ENCODE peak calls at places on chromosomes 6 and 20, in five cellular contexts. E is HepG2, S is GM12878, F is H1, U is K562. Y is an unnamed sample.

GRCh38 chr6:131773284-131773950 is 34.4 kb upstream of the ENPP1 start:
- DNase-seq in E (no peak), S (no peak), F (no peak), U (no peak), Y (no peak)

GRCh38 chr6:120876405-120876804 is 457.9 kb downstream of the TBC1D32 start:
- DNase-seq in E (no peak), S (no peak), F (no peak), U (no peak), Y (no peak)

GRCh38 chr20:23143986-23144695 is 58.0 kb upstream of the CD93 start:
- DNase-seq in E (no peak), S (no peak), F (no peak), U (no peak), Y (no peak)

GRCh38 chr6:20260360-20260759 is 48.1 kb upstream of the MBOAT1 start:
- DNase-seq in E (no peak), S (no peak), F (no peak), U (no peak), Y (no peak)

GRCh38 chr6:99093781-99094180 is 146.0 kb upstream of the FBXL4 start:
- DNase-seq in E (no peak), S (no peak), F (no peak), U (no peak), Y (no peak)

GRCh38 chr20:50369225-50370035 is 140.8 kb upstream of the PTPN1 start:
- DNase-seq in E (peak), S (no peak), F (no peak), U (no peak), Y (no peak)

GRCh38 chr6:138682722-138683521 is 90.6 kb upstream of the CCDC28A start:
- DNase-seq in E (no peak), S (no peak), F (no peak), U (peak), Y (no peak)

GRCh38 chr6:126015869-126016268 is 29.5 kb downstream of the TRMT11 start:
- DNase-seq in E (no peak), S (no peak), F (no peak), U (no peak), Y (no peak)

GRCh38 chr6:163626073-163626867 is 211.8 kb downstream of the QKI start:
- DNase-seq in E (no peak), S (no peak), F (no peak), U (no peak), Y (no peak)

GRCh38 chr6:2862712-2863174 is 21.1 kb upstream of the SERPINB1 start:
- DNase-seq in E (no peak), S (peak), F (no peak), U (no peak), Y (no peak)

GRCh38 chr6:134217110-134217509 is 100.8 kb downstream of the SGK1 start:
- DNase-seq in E (no peak), S (no peak), F (no peak), U (no peak), Y (no peak)

GRCh38 chr6:5701086-5701661 is 305.6 kb downstream of the NRN1 start:
- DNase-seq in E (no peak), S (no peak), F (no peak), U (no peak), Y (no peak)

GRCh38 chr20:51711426-51711825 is 56.8 kb downstream of the ATP9A start:
- DNase-seq in E (no peak), S (no peak), F (no peak), U (no peak), Y (no peak)

GRCh38 chr6:11920566-11920965 is 91.5 kb upstream of the HIVEP1 start:
- DNase-seq in E (no peak), S (no peak), F (no peak), U (no peak), Y (no peak)

GRCh38 chr6:11919771-11920440 is 92.2 kb upstream of the HIVEP1 start:
- DNase-seq in E (no peak), S (no peak), F (no peak), U (no peak), Y (no peak)

GRCh38 chr6:11921017-11921438 is 91.1 kb upstream of the HIVEP1 start:
- DNase-seq in E (no peak), S (no peak), F (no peak), U (peak), Y (no peak)

GRCh38 chr6:11918021-11918738 is 93.9 kb upstream of the HIVEP1 start:
- DNase-seq in E (no peak), S (no peak), F (no peak), U (no peak), Y (peak)

DNA sequence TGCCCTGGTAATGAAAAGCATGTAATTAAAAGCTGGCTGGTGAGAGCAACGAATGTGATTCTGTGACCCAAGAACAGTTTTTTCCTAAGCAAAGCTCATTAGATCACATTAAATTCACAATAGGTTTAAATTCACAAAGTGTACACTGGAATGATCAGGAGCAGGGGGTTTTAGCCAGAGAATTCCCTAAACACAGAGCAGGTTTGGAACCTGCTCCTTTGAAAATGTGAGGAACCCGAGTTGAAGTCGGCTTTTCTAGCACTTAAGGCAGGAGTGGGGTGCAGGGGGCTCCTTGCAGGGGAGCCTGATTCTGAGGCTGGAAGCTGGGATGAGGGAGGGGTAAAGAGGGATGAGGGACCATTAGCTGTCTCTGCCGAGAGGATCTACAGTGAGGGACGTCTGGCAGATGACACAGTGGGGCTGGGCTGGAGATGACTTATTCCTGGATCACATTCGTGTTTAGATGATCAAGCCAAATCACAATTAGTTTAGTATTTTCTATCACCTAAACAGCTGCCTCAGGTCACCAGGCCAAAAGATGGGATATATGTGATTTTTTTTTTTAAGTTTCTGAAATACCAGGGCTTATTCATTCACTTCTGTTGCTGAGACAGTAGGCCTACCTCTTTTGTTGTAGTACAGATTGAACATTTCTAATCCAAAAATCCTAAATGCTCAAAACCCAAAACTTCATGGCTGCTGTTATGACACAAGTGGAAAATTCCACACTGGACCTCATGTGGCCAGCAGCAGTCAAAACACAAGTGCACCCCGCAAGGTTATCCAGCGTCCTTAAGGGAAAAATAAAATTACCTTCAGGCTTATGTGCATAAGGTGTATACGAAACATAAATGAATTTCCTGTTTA is 93.1 kb upstream of the HIVEP1 start:
- DNase-seq in E (no peak), S (no peak), F (no peak), U (peak), Y (no peak)
- H3K9ac ChIP-seq in E (no peak), S (no peak), F (no peak), U (peak), Y (peak)

DNA sequence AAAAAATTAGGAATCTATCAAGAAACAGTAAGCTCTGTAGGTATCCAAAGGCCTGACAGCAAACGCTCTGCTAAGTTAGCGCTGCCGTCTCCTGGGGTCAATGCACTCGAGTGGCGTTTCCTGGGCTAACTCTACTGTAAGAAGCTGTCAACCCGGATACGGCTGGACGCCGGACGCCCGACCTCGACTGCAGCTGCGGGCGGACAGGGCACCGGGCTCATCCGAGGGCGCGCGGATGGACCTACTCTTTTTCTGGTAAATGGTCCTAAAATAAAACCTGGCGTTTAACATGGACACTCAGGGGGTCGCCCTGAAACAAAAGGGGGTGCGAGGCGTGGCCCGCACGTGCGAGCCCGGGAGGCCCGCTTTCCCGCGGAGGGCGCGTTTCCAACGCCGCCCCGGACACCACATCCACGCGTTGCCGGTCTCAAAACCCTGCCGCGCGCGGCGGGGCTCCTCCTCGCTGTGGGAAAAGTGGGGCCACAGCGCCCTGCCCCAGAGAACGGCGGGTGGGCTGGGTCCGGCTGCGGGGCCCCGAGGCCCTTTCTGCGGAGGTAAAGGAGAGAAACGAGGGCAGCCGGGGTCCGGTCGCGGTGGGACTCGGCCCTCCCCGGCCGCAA is 535 bp downstream of the TCP1 start:
- DNase-seq in E (peak), S (no peak), F (no peak), U (peak), Y (peak)
- TF ChIP-seq TAF1 in E (no peak), S (no peak), F (no peak), U (no peak), Y (no peak)

GRCh38 chr20:57662313-57663240 is 42.4 kb upstream of the ZBP1 start:
- DNase-seq in E (no peak), S (no peak), F (no peak), U (no peak), Y (peak)
- H3K9ac ChIP-seq in E (no peak), S (no peak), F (no peak), U (no peak), Y (no peak)

GRCh38 chr6:74638467-74638866 is 567.4 kb downstream of the COL12A1 start:
- DNase-seq in E (no peak), S (no peak), F (no peak), U (no peak), Y (no peak)
- TF ChIP-seq TAF1 in E (no peak), S (no peak), F (no peak), U (no peak), Y (no peak)

GRCh38 chr6:29850011-29850553 is 22.5 kb downstream of the HLA-G start:
- DNase-seq in E (no peak), S (no peak), F (no peak), U (peak), Y (no peak)
- H3K9ac ChIP-seq in E (no peak), S (no peak), F (no peak), U (no peak), Y (no peak)

GRCh38 chr20:46665602-46666001 is 14.3 kb upstream of the SLC13A3 start:
- DNase-seq in E (no peak), S (no peak), F (no peak), U (no peak), Y (no peak)

GRCh38 chr20:46657618-46658017 is 6.4 kb upstream of the SLC13A3 start:
- DNase-seq in E (no peak), S (no peak), F (no peak), U (no peak), Y (no peak)

GRCh38 chr20:46663531-46663930 is 12.3 kb upstream of the SLC13A3 start:
- DNase-seq in E (no peak), S (no peak), F (no peak), U (no peak), Y (no peak)

GRCh38 chr20:46660487-46660886 is 9.2 kb upstream of the SLC13A3 start:
- DNase-seq in E (no peak), S (no peak), F (no peak), U (no peak), Y (no peak)

DNA sequence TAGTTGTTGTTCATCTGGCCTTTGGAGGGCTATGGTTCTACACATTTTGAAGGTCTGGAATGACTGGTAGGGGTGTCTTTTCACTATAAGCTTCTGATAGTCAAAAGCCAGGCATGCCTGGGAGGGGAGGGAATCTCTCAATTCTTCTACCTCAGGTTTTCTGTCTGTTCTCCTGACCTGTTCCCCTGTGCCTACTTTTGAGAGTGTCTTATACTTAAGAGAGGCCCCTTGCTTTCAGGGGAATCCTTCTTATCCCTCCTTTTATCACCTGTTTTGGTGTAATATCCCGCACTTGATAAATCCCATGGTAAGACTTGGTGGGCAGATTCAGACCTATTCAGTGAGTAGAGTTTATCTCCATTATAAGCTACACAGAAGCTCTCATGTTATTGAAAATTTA is 10.4 kb upstream of the SLC13A3 start:
- DNase-seq in E (no peak), S (no peak), F (no peak), U (no peak), Y (no peak)
- TF ChIP-seq TAF1 in E (no peak), S (no peak), F (no peak), U (no peak), Y (no peak)

Y was measured in SK-N-SH.